ENCODE peak calls at places on chromosomes 5 and 9, in nine cellular contexts. J is AG04450; V is H9; S is GM20000; A is mucosa of descending colon; P is CD4-positive, alpha-beta T cell; M is PC-9; E is HL-60; D is body of pancreas. L is an unnamed sample.
A peak's percentile ranks its signal among the peaks of the same experiment; 100 is the strongest.

GRCh38 chr5:105413406-105413990 is 1850.9 kb upstream of the NUDT12 start:
- DNase-seq in S (no peak), A (no peak), E (no peak), M (no peak), J (no peak), P (no peak), D (no peak), V (no peak), L (no peak)

GRCh38 chr5:38556115-38556598 is 289 bp downstream of the LIFR start:
- DNase-seq in J (no peak), A (peak; percentile 28), E (no peak), D (peak; percentile 28), S (no peak), M (no peak), V (no peak), P (no peak), L (no peak)

GRCh38 chr9:107249131-107249533 is 33.9 kb upstream of the RAD23B start:
- DNase-seq in A (no peak), M (peak; percentile 95), S (no peak), J (no peak), P (no peak), D (no peak), E (no peak), V (peak; percentile 62), L (no peak)

GRCh38 chr5:42828661-42829060 is 17.0 kb upstream of the SELENOP start:
- DNase-seq in S (no peak), P (no peak), A (no peak), E (no peak), V (no peak), D (no peak), J (no peak), M (no peak), L (no peak)

GRCh38 chr9:135504262-135505229 is 4.1 kb downstream of the MRPS2 start:
- DNase-seq in V (peak; percentile 78), D (peak; percentile 65), A (peak; percentile 69), S (peak; percentile 79), M (no peak), J (no peak), P (peak; percentile 35), E (no peak), L (peak; percentile 72)

GRCh38 chr5:78899922-78900362 is 85.2 kb downstream of the ARSB start:
- DNase-seq in A (peak; percentile 45), S (peak; percentile 29), P (no peak), D (peak; percentile 76), V (peak; percentile 71), M (peak; percentile 53), J (no peak), E (no peak), L (peak; percentile 57)

GRCh38 chr5:176167800-176168199 is 70.4 kb upstream of the SIMC1 start:
- DNase-seq in P (no peak), M (no peak), V (no peak), J (no peak), D (no peak), S (no peak), A (no peak), E (no peak), L (no peak)

GRCh38 chr9:131807131-131807990 is 67.5 kb upstream of the RAPGEF1 start:
- DNase-seq in S (no peak), J (no peak), A (no peak), E (no peak), V (peak; percentile 90), M (no peak), P (no peak), D (no peak), L (peak; percentile 18)

GRCh38 chr9:13109781-13110180 is 169.7 kb downstream of the MPDZ start:
- DNase-seq in E (no peak), S (no peak), A (no peak), V (no peak), M (no peak), P (no peak), D (no peak), J (no peak), L (no peak)

GRCh38 chr5:52269853-52270252 is 517.9 kb upstream of the ITGA1 start:
- DNase-seq in A (no peak), D (no peak), M (no peak), E (no peak), P (no peak), V (no peak), S (no peak), J (no peak), L (no peak)

GRCh38 chr9:16899611-16900010 is 29.1 kb upstream of the BNC2 start:
- DNase-seq in M (no peak), A (no peak), E (no peak), P (no peak), S (no peak), J (peak; percentile 29), V (no peak), D (no peak), L (no peak)

GRCh38 chr9:132997591-132997990 is 19.1 kb downstream of the GFI1B start:
- DNase-seq in V (no peak), E (no peak), S (no peak), J (peak; percentile 32), P (no peak), D (no peak), M (no peak), A (no peak), L (no peak)

GRCh38 chr5:109656829-109657228 is 32.9 kb upstream of the MAN2A1 start:
- DNase-seq in J (no peak), S (no peak), E (peak; percentile 76), D (peak; percentile 30), P (no peak), M (no peak), V (no peak), A (peak; percentile 20), L (peak; percentile 10)

GRCh38 chr9:36192196-36192595 is 1.5 kb downstream of the CLTA start:
- DNase-seq in D (no peak), J (no peak), E (no peak), S (no peak), M (no peak), V (no peak), A (no peak), P (no peak), L (no peak)

GRCh38 chr5:56871755-56872154 is 37.6 kb upstream of the SETD9 start:
- DNase-seq in A (no peak), V (no peak), S (no peak), M (no peak), J (no peak), P (no peak), E (no peak), D (no peak), L (no peak)

GRCh38 chr9:93862877-93863545 is 92.1 kb downstream of the BARX1 start:
- DNase-seq in A (no peak), M (no peak), P (no peak), D (no peak), V (no peak), S (no peak), E (no peak), J (no peak), L (no peak)

GRCh38 chr9:38087934-38088925 is 19.2 kb upstream of the SHB start:
- DNase-seq in E (no peak), P (peak; percentile 64), A (peak; percentile 86), S (peak; percentile 79), M (no peak), J (no peak), V (peak; percentile 79), D (peak; percentile 83), L (peak; percentile 91)

GRCh38 chr5:134851307-134851923 is 5.6 kb downstream of the C5orf24 start:
- DNase-seq in S (no peak), E (no peak), J (no peak), A (no peak), D (no peak), M (peak; percentile 42), V (no peak), P (no peak), L (no peak)

GRCh38 chr5:41776435-41776834 is 93.8 kb downstream of the OXCT1 start:
- DNase-seq in M (no peak), A (no peak), D (no peak), P (no peak), J (peak; percentile 6), S (no peak), V (no peak), E (no peak), L (no peak)

GRCh38 chr9:127721391-127721821 is 5.5 kb downstream of the TTC16 start:
- DNase-seq in V (no peak), D (no peak), S (no peak), A (peak; percentile 68), M (peak; percentile 90), E (no peak), P (no peak), J (no peak), L (no peak)
- TF ChIP-seq CTCF in V (no peak), D (no peak), S (no peak), A (no peak), M (peak; percentile 33), E (no peak), P (no peak), J (no peak), L (no peak)

GRCh38 chr9:121518634-121519033 is 19.0 kb upstream of the GGTA1 start:
- DNase-seq in V (no peak), M (no peak), A (no peak), D (no peak), S (no peak), E (no peak), J (no peak), P (no peak), L (no peak)
- TF ChIP-seq CTCF in V (no peak), M (no peak), A (no peak), D (no peak), S (no peak), E (no peak), J (no peak), P (no peak), L (no peak)

GRCh38 chr5:16565118-16565517 is 51.7 kb downstream of the RETREG1 start:
- DNase-seq in V (no peak), E (no peak), J (no peak), M (no peak), D (no peak), P (no peak), S (no peak), A (no peak), L (no peak)

GRCh38 chr5:16564468-16564867 is 52.3 kb downstream of the RETREG1 start:
- DNase-seq in M (no peak), V (no peak), J (no peak), E (no peak), A (no peak), P (no peak), D (no peak), S (no peak), L (no peak)

GRCh38 chr5:16570121-16570815 is 46.5 kb downstream of the RETREG1 start:
- DNase-seq in V (no peak), J (no peak), E (no peak), S (no peak), P (no peak), M (no peak), A (no peak), D (no peak), L (no peak)

GRCh38 chr5:16568875-16569580 is 47.8 kb downstream of the RETREG1 start:
- DNase-seq in S (no peak), J (no peak), E (no peak), A (no peak), P (no peak), V (no peak), D (no peak), M (no peak), L (no peak)

GRCh38 chr5:16567365-16567764 is 49.4 kb downstream of the RETREG1 start:
- DNase-seq in M (no peak), A (no peak), J (no peak), P (no peak), V (no peak), S (no peak), E (no peak), D (no peak), L (no peak)
- TF ChIP-seq CTCF in M (no peak), A (no peak), J (no peak), P (no peak), V (no peak), S (no peak), E (no peak), D (no peak), L (no peak)

GRCh38 chr9:108282872-108283271 is 572.9 kb downstream of the ACTL7B start:
- DNase-seq in V (no peak), D (no peak), E (no peak), M (no peak), J (no peak), A (no peak), P (no peak), S (no peak), L (no peak)
- TF ChIP-seq CTCF in V (peak; percentile 67), D (no peak), E (peak; percentile 28), M (peak; percentile 43), J (peak; percentile 34), A (no peak), P (no peak), S (no peak), L (peak; percentile 66)

L was measured in endothelial cell.